ENCODE peak calls at places on chromosomes 3 and 15, in ten cellular contexts. X is mesenchymal stem cell; I is fibroblast of lung; D is body of pancreas; E is aorta; L is effector memory CD4-positive, alpha-beta T cell; H is heart right ventricle; Q is GM23248; O is A549; T is CD4-positive, CD25-positive, alpha-beta regulatory T cell. A is an unnamed sample.

GRCh38 chr3:162897286-162897685 is 1400.7 kb downstream of the OTOL1 start:
- DNase-seq in X (no peak), I (no peak), D (no peak), E (no peak), L (no peak), H (no peak), Q (no peak), O (no peak), T (no peak), A (no peak)

GRCh38 chr3:58707390-58707930 is 40.9 kb upstream of the FAM3D start:
- DNase-seq in X (no peak), I (no peak), D (no peak), E (no peak), L (no peak), H (no peak), Q (no peak), O (no peak), T (no peak), A (no peak)

GRCh38 chr15:56471440-56472069 is 6.6 kb upstream of the MNS1 start:
- DNase-seq in X (no peak), I (no peak), D (no peak), E (no peak), L (no peak), H (no peak), Q (no peak), O (no peak), T (no peak), A (no peak)

GRCh38 chr15:78046796-78047341 is 30.6 kb downstream of the TBC1D2B start:
- DNase-seq in X (peak; percentile 38), I (no peak), D (no peak), E (no peak), L (no peak), H (no peak), Q (no peak), O (no peak), T (no peak), A (no peak)

GRCh38 chr3:126040386-126040785 is 43.5 kb downstream of the SLC41A3 start:
- DNase-seq in X (no peak), I (no peak), D (no peak), E (no peak), L (no peak), H (no peak), Q (no peak), O (no peak), T (no peak), A (no peak)

GRCh38 chr3:159804726-159805410 is 183.8 kb upstream of the IL12A start:
- DNase-seq in X (peak; percentile 92), I (peak; percentile 87), D (peak; percentile 60), E (no peak), L (no peak), H (peak; percentile 82), Q (peak; percentile 94), O (peak; percentile 88), T (no peak), A (no peak)

GRCh38 chr3:171101982-171102610 is 75.6 kb upstream of the SLC2A2 start:
- DNase-seq in X (peak; percentile 52), I (peak; percentile 77), D (no peak), E (no peak), L (no peak), H (no peak), Q (peak; percentile 88), O (no peak), T (no peak), A (no peak)

GRCh38 chr3:10518506-10519150 is 13.2 kb upstream of the ATP2B2 start:
- DNase-seq in X (no peak), I (peak; percentile 93), D (no peak), E (peak; percentile 73), L (no peak), H (no peak), Q (no peak), O (no peak), T (no peak), A (no peak)

GRCh38 chr3:13537926-13538325 is 11.0 kb upstream of the FBLN2 start:
- DNase-seq in X (peak; percentile 85), I (peak; percentile 98), D (no peak), E (peak; percentile 74), L (no peak), H (no peak), Q (peak; percentile 99), O (peak; percentile 84), T (no peak), A (no peak)

GRCh38 chr3:13538520-13539284 is 10.2 kb upstream of the FBLN2 start:
- DNase-seq in X (no peak), I (no peak), D (no peak), E (peak; percentile 20), L (no peak), H (no peak), Q (peak; percentile 46), O (no peak), T (no peak), A (no peak)

GRCh38 chr3:13540332-13540995 is 8.5 kb upstream of the FBLN2 start:
- DNase-seq in X (peak; percentile 18), I (no peak), D (no peak), E (peak; percentile 60), L (no peak), H (no peak), Q (no peak), O (no peak), T (no peak), A (no peak)

GRCh38 chr3:13539671-13540070 is 9.3 kb upstream of the FBLN2 start:
- DNase-seq in X (no peak), I (no peak), D (no peak), E (peak; percentile 49), L (no peak), H (no peak), Q (peak; percentile 70), O (no peak), T (no peak), A (no peak)

GRCh38 chr3:13539285-13539625 is 9.7 kb upstream of the FBLN2 start:
- DNase-seq in X (peak; percentile 54), I (peak; percentile 83), D (no peak), E (peak; percentile 70), L (no peak), H (no peak), Q (peak; percentile 83), O (no peak), T (no peak), A (no peak)
- H3K27ac ChIP-seq in X (no peak overlapping the region), I (peak overlapping the region; percentile 95), D (no peak overlapping the region), E (no peak overlapping the region), L (no peak overlapping the region), H (peak overlapping the region; percentile 50), Q (peak overlapping the region; percentile 100), O (peak overlapping the region; percentile 83), T (no peak overlapping the region), A (no peak overlapping the region)

DNA sequence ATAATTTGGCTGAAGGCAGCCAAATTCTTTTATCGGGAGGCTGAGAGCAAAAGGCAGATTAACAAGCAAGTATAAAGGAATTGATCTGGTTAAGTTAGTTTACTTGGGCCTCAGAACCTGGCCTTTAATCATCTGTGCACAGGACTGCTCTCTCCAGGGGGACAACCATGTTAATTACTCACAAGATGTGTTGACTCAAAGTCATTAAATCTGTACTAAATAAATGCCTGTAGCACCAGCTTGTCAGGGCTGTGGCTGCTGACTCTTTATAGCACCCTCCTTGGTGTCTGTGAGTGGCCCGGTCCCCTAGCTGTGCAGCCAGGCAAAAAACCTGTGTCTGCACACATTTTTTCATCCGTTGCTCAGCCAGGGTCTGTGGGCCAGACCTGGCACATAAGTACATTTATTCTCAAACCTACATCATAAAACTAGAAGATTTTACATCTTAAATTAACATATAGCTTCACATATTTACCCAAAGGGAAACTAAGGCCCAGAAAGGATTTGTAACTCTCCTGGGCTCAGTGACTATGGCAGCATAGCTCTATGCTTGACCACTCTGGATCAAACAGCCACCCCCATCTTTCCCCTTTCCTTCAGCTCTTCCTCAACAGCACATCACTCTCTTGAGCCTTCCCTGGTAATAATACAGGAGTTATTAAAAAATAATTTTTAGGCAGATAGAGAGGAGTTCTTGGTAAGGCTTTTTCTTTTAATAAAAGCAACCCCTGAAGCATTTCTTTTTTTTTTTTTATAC is 51.4 kb downstream of the NCEH1 start:
- DNase-seq in X (peak; percentile 55), I (no peak), D (no peak), E (no peak), L (no peak), H (no peak), Q (peak; percentile 56), O (peak; percentile 17), T (no peak), A (no peak)
- H3K4me3 ChIP-seq in X (peak overlapping the region; percentile 22), I (no peak overlapping the region), D (no peak overlapping the region), E (no peak overlapping the region), L (no peak overlapping the region), H (no peak overlapping the region), Q (peak overlapping the region; percentile 18), O (no peak overlapping the region), T (no peak overlapping the region), A (no peak overlapping the region)

GRCh38 chr3:12892840-12893189 is 51.5 kb upstream of the RPL32 start:
- DNase-seq in X (no peak), I (no peak), D (no peak), E (no peak), L (no peak), H (no peak), Q (no peak), O (no peak), T (no peak), A (no peak)

GRCh38 chr3:12893872-12894271 is 52.5 kb upstream of the RPL32 start:
- DNase-seq in X (no peak), I (no peak), D (no peak), E (no peak), L (no peak), H (no peak), Q (peak; percentile 35), O (no peak), T (no peak), A (no peak)

GRCh38 chr3:12894629-12895028 is 53.3 kb upstream of the RPL32 start:
- DNase-seq in X (no peak), I (no peak), D (no peak), E (no peak), L (no peak), H (no peak), Q (no peak), O (no peak), T (no peak), A (no peak)

GRCh38 chr3:12891985-12892839 is 50.8 kb upstream of the RPL32 start:
- DNase-seq in X (peak; percentile 71), I (peak; percentile 52), D (peak; percentile 46), E (no peak), L (peak; percentile 23), H (no peak), Q (peak; percentile 81), O (peak; percentile 55), T (no peak), A (no peak)

DNA sequence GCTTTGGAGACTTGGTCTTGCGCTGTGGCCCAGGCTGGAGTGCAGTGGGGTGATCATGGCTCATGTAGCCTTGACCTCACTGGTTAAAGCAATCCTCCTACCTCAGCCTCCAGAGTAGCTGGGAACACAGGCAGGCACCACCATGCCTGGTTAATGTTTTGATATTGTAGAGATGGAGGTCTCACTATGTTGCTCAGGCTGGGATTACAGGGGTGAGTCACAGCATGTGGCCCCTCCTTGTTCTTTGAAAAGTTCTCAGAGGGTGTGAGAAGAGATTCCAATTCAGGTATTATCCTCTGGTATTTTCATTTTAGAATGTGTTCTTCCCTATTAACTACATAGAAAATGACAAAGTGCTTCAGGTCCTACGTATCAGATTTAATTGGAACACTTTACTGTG is 51.9 kb upstream of the RPL32 start:
- DNase-seq in X (no peak), I (no peak), D (no peak), E (no peak), L (no peak), H (no peak), Q (peak; percentile 27), O (no peak), T (no peak), A (no peak)
- H3K27ac ChIP-seq in X (no peak overlapping the region), I (no peak overlapping the region), D (no peak overlapping the region), E (no peak overlapping the region), L (no peak overlapping the region), H (no peak overlapping the region), Q (no peak overlapping the region), O (no peak overlapping the region), T (no peak overlapping the region), A (no peak overlapping the region)

GRCh38 chr15:68271854-68272471 is 5.6 kb upstream of the FEM1B start:
- DNase-seq in X (peak; percentile 80), I (peak; percentile 95), D (no peak), E (no peak), L (no peak), H (no peak), Q (peak; percentile 92), O (peak; percentile 86), T (no peak), A (no peak)
- H3K4me3 ChIP-seq in X (peak overlapping the region; percentile 49), I (peak overlapping the region; percentile 23), D (no peak overlapping the region), E (no peak overlapping the region), L (no peak overlapping the region), H (no peak overlapping the region), Q (peak overlapping the region; percentile 59), O (peak overlapping the region; percentile 4), T (no peak overlapping the region), A (no peak overlapping the region)

A was measured in CD8-positive, alpha-beta T cell.